ENCODE peak calls at places on chromosomes 12 and 14, in five cellular contexts. One of them, this sample, is unnamed.

GRCh38 chr12:9064815-9065606 is 50.7 kb downstream of the A2M start:
- DNase-seq in activated CD8-positive, alpha-beta memory T cell treated with anti-CD3 and anti-CD28 coated beads, Interleukin-2, amount 50 U/mL, for 48 hours: no peak
- DNase-seq in stimulated activated CD8-positive, alpha-beta memory T cell treated with anti-CD3 and anti-CD28 coated beads, Interleukin-15, amount 100 ng/mL, for 4 hours: no peak
- DNase-seq in left ventricle myocardium inferior: peak
- DNase-seq in GM03348: peak
- DNase-seq in this sample: peak

GRCh38 chr14:94539181-94539580 is 22.1 kb upstream of the SERPINA4 start:
- DNase-seq in left ventricle myocardium inferior: no peak
- DNase-seq in GM03348: no peak
- DNase-seq in stimulated activated CD8-positive, alpha-beta memory T cell treated with anti-CD3 and anti-CD28 coated beads, Interleukin-15, amount 100 ng/mL, for 4 hours: no peak
- DNase-seq in activated CD8-positive, alpha-beta memory T cell treated with anti-CD3 and anti-CD28 coated beads, Interleukin-2, amount 50 U/mL, for 48 hours: no peak
- DNase-seq in this sample: no peak

GRCh38 chr12:64178122-64178521 is 44.0 kb downstream of the KICS2 start:
- DNase-seq in left ventricle myocardium inferior: no peak
- DNase-seq in stimulated activated CD8-positive, alpha-beta memory T cell treated with anti-CD3 and anti-CD28 coated beads, Interleukin-15, amount 100 ng/mL, for 4 hours: no peak
- DNase-seq in GM03348: peak
- DNase-seq in activated CD8-positive, alpha-beta memory T cell treated with anti-CD3 and anti-CD28 coated beads, Interleukin-2, amount 50 U/mL, for 48 hours: no peak
- DNase-seq in this sample: peak

GRCh38 chr12:6771091-6771495 is 1.2 kb upstream of the LAG3 start:
- DNase-seq in left ventricle myocardium inferior: no peak
- DNase-seq in activated CD8-positive, alpha-beta memory T cell treated with anti-CD3 and anti-CD28 coated beads, Interleukin-2, amount 50 U/mL, for 48 hours: no peak
- DNase-seq in stimulated activated CD8-positive, alpha-beta memory T cell treated with anti-CD3 and anti-CD28 coated beads, Interleukin-15, amount 100 ng/mL, for 4 hours: no peak
- DNase-seq in GM03348: no peak
- DNase-seq in this sample: no peak

GRCh38 chr14:86087377-86087776 is 557.4 kb downstream of the FLRT2 start:
- DNase-seq in activated CD8-positive, alpha-beta memory T cell treated with anti-CD3 and anti-CD28 coated beads, Interleukin-2, amount 50 U/mL, for 48 hours: no peak
- DNase-seq in GM03348: no peak
- DNase-seq in left ventricle myocardium inferior: no peak
- DNase-seq in stimulated activated CD8-positive, alpha-beta memory T cell treated with anti-CD3 and anti-CD28 coated beads, Interleukin-15, amount 100 ng/mL, for 4 hours: no peak
- DNase-seq in this sample: no peak

GRCh38 chr14:63203618-63204406 is 431 bp upstream of the RHOJ start:
- DNase-seq in activated CD8-positive, alpha-beta memory T cell treated with anti-CD3 and anti-CD28 coated beads, Interleukin-2, amount 50 U/mL, for 48 hours: no peak
- DNase-seq in stimulated activated CD8-positive, alpha-beta memory T cell treated with anti-CD3 and anti-CD28 coated beads, Interleukin-15, amount 100 ng/mL, for 4 hours: no peak
- DNase-seq in GM03348: peak
- DNase-seq in left ventricle myocardium inferior: peak
- DNase-seq in this sample: peak

GRCh38 chr12:129001-129400 is 62.4 kb downstream of the IQSEC3 start:
- DNase-seq in activated CD8-positive, alpha-beta memory T cell treated with anti-CD3 and anti-CD28 coated beads, Interleukin-2, amount 50 U/mL, for 48 hours: no peak
- DNase-seq in GM03348: no peak
- DNase-seq in left ventricle myocardium inferior: no peak
- DNase-seq in stimulated activated CD8-positive, alpha-beta memory T cell treated with anti-CD3 and anti-CD28 coated beads, Interleukin-15, amount 100 ng/mL, for 4 hours: no peak
- DNase-seq in this sample: no peak

GRCh38 chr14:96792581-96792980 is 4.6 kb upstream of the VRK1 start:
- DNase-seq in stimulated activated CD8-positive, alpha-beta memory T cell treated with anti-CD3 and anti-CD28 coated beads, Interleukin-15, amount 100 ng/mL, for 4 hours: no peak
- DNase-seq in GM03348: no peak
- DNase-seq in activated CD8-positive, alpha-beta memory T cell treated with anti-CD3 and anti-CD28 coated beads, Interleukin-2, amount 50 U/mL, for 48 hours: no peak
- DNase-seq in left ventricle myocardium inferior: no peak
- DNase-seq in this sample: no peak

GRCh38 chr12:88111074-88111652 is 30.7 kb downstream of the CEP290 start:
- DNase-seq in stimulated activated CD8-positive, alpha-beta memory T cell treated with anti-CD3 and anti-CD28 coated beads, Interleukin-15, amount 100 ng/mL, for 4 hours: no peak
- DNase-seq in activated CD8-positive, alpha-beta memory T cell treated with anti-CD3 and anti-CD28 coated beads, Interleukin-2, amount 50 U/mL, for 48 hours: no peak
- DNase-seq in left ventricle myocardium inferior: no peak
- DNase-seq in GM03348: peak
- DNase-seq in this sample: peak

GRCh38 chr14:34629657-34630529 is at the start of gene SNX6:
- DNase-seq in GM03348: peak
- DNase-seq in left ventricle myocardium inferior: peak
- DNase-seq in stimulated activated CD8-positive, alpha-beta memory T cell treated with anti-CD3 and anti-CD28 coated beads, Interleukin-15, amount 100 ng/mL, for 4 hours: peak
- DNase-seq in activated CD8-positive, alpha-beta memory T cell treated with anti-CD3 and anti-CD28 coated beads, Interleukin-2, amount 50 U/mL, for 48 hours: peak
- DNase-seq in this sample: peak

GRCh38 chr12:75666980-75667359 is 155.6 kb upstream of the KRR1 start:
- DNase-seq in activated CD8-positive, alpha-beta memory T cell treated with anti-CD3 and anti-CD28 coated beads, Interleukin-2, amount 50 U/mL, for 48 hours: no peak
- DNase-seq in stimulated activated CD8-positive, alpha-beta memory T cell treated with anti-CD3 and anti-CD28 coated beads, Interleukin-15, amount 100 ng/mL, for 4 hours: no peak
- DNase-seq in GM03348: peak
- DNase-seq in left ventricle myocardium inferior: no peak
- DNase-seq in this sample: peak

GRCh38 chr12:75315518-75315917 is 14.6 kb downstream of the CAPS2 start:
- DNase-seq in GM03348: peak
- DNase-seq in stimulated activated CD8-positive, alpha-beta memory T cell treated with anti-CD3 and anti-CD28 coated beads, Interleukin-15, amount 100 ng/mL, for 4 hours: no peak
- DNase-seq in activated CD8-positive, alpha-beta memory T cell treated with anti-CD3 and anti-CD28 coated beads, Interleukin-2, amount 50 U/mL, for 48 hours: no peak
- DNase-seq in left ventricle myocardium inferior: no peak
- DNase-seq in this sample: peak

GRCh38 chr12:131312793-131313545 is 359.3 kb downstream of the ADGRD1 start:
- DNase-seq in GM03348: no peak
- DNase-seq in left ventricle myocardium inferior: no peak
- DNase-seq in stimulated activated CD8-positive, alpha-beta memory T cell treated with anti-CD3 and anti-CD28 coated beads, Interleukin-15, amount 100 ng/mL, for 4 hours: no peak
- DNase-seq in activated CD8-positive, alpha-beta memory T cell treated with anti-CD3 and anti-CD28 coated beads, Interleukin-2, amount 50 U/mL, for 48 hours: no peak
- DNase-seq in this sample: no peak

GRCh38 chr12:15856097-15856982 is 25.8 kb upstream of the STRAP start:
- DNase-seq in left ventricle myocardium inferior: no peak
- DNase-seq in activated CD8-positive, alpha-beta memory T cell treated with anti-CD3 and anti-CD28 coated beads, Interleukin-2, amount 50 U/mL, for 48 hours: no peak
- DNase-seq in stimulated activated CD8-positive, alpha-beta memory T cell treated with anti-CD3 and anti-CD28 coated beads, Interleukin-15, amount 100 ng/mL, for 4 hours: peak
- DNase-seq in GM03348: peak
- DNase-seq in this sample: peak

This sample was measured in foreskin fibroblast.